ENCODE peak calls at places on chromosomes 6 and 20, in four cellular contexts. E is OCI-LY7, T is GM23248, S is MM.1S. U is an unnamed sample. For H3K9me3, the result is how much of the 10 kb centered on the place peaks cover.

GRCh38 chr6:52640170-52640569 is 30.7 kb upstream of the TMEM14A start:
- DNase-seq in S (no peak), T (peak), E (no peak), U (no peak)

GRCh38 chr6:158328446-158328845 is 16.2 kb downstream of the TULP4 start:
- DNase-seq in T (no peak), S (no peak), E (no peak), U (no peak)

GRCh38 chr20:48786916-48787676 is 40.7 kb downstream of the PREX1 start:
- DNase-seq in T (no peak), E (no peak), S (no peak), U (no peak)

GRCh38 chr6:20198764-20199174 is 13.5 kb downstream of the MBOAT1 start:
- DNase-seq in E (no peak), T (no peak), S (no peak), U (peak)

GRCh38 chr6:98657764-98658163 is 176.6 kb upstream of the POU3F2 start:
- DNase-seq in T (peak), S (peak), E (peak), U (peak)

GRCh38 chr6:143872211-143872610 is 7.9 kb downstream of the ZC2HC1B start:
- DNase-seq in S (peak), T (peak), E (no peak), U (no peak)

GRCh38 chr6:30329331-30329730 is 2.6 kb downstream of the TRIM39 start:
- DNase-seq in T (no peak), S (no peak), E (no peak), U (no peak)

GRCh38 chr20:53321596-53321995 is 272.0 kb downstream of the ZNF217 start:
- DNase-seq in S (no peak), T (peak), E (peak), U (no peak)

GRCh38 chr6:17574871-17575560 is 25.1 kb upstream of the FAM8A1 start:
- DNase-seq in E (no peak), S (no peak), T (peak), U (no peak)

GRCh38 chr6:37684801-37685200 is 12.9 kb downstream of the MDGA1 start:
- DNase-seq in E (no peak), S (no peak), T (peak), U (no peak)

GRCh38 chr6:63643862-63644261 is 8.3 kb downstream of the PHF3 start:
- DNase-seq in T (peak), E (peak), S (peak), U (peak)

GRCh38 chr20:62313021-62313420 is 10.2 kb downstream of the ADRM1 start:
- DNase-seq in T (no peak), E (no peak), S (no peak), U (no peak)

GRCh38 chr20:55057779-55058415 is 582.5 kb downstream of the DOK5 start:
- DNase-seq in E (no peak), S (peak), T (no peak), U (no peak)

GRCh38 chr6:51411726-51412125 is 593.1 kb downstream of the TFAP2B start:
- DNase-seq in E (no peak), S (no peak), T (no peak), U (no peak)

GRCh38 chr6:137043710-137044365 is 927 bp downstream of the IL20RA start:
- DNase-seq in S (peak), T (peak), E (no peak), U (peak)

GRCh38 chr20:22438926-22439325 is 145.4 kb downstream of the FOXA2 start:
- DNase-seq in S (no peak), E (no peak), T (peak), U (no peak)

GRCh38 chr20:39800548-39800947 is 838.4 kb downstream of the DHX35 start:
- DNase-seq in S (peak), T (peak), E (no peak), U (no peak)

GRCh38 chr20:39795401-39796272 is 833.5 kb downstream of the DHX35 start:
- DNase-seq in E (no peak), S (no peak), T (peak), U (no peak)

GRCh38 chr20:39800111-39800510 is 838.0 kb downstream of the DHX35 start:
- DNase-seq in S (no peak), E (no peak), T (peak), U (no peak)

GRCh38 chr20:39799366-39799965 is 837.3 kb downstream of the DHX35 start:
- DNase-seq in E (no peak), T (peak), S (no peak), U (no peak)
- H3K27ac ChIP-seq in E (no peak), T (peak), S (no peak), U (no peak)

GRCh38 chr6:132765560-132765959 is 7.9 kb upstream of the VNN2 start:
- DNase-seq in S (no peak), E (no peak), T (no peak), U (no peak)

GRCh38 chr6:132763269-132763668 is 5.6 kb upstream of the VNN2 start:
- DNase-seq in T (peak), S (peak), E (peak), U (no peak)

GRCh38 chr6:132768051-132768517 is 10.4 kb upstream of the VNN2 start:
- DNase-seq in E (peak), T (peak), S (no peak), U (peak)

GRCh38 chr6:132760256-132760655 is 2.6 kb upstream of the VNN2 start:
- DNase-seq in S (no peak), E (peak), T (no peak), U (no peak)

DNA sequence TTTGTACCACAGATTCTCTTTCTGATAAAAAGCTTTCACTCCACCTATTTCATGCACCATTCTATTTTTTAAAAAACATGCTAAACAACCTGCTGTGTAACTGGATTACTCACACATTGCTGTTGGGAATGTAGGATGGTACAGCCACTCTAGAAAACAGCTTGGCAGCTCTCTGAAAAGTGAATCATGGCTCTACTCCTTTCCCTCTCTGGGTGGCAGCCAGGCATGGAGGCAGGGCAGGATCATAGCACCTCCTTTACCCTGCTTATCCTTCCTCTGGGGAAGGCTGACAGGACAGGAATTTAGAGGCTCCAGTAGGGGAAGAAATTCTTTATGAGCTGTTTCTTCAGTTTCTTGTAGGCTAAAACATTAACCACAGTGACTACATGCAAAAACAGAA is 6.7 kb upstream of the VNN2 start:
- DNase-seq in T (peak), E (no peak), S (no peak), U (peak)
- TF ChIP-seq EZH2phosphoT487 in T (no peak), E (no peak), S (no peak), U (no peak)

GRCh38 chr6:134593442-134593841 is 275.5 kb upstream of the SGK1 start:
- DNase-seq in S (no peak), T (no peak), E (no peak), U (no peak)
- H3K9me3 ChIP-seq in S (under half), T (under half), E (under half), U (under half)

GRCh38 chr6:14109411-14109826 is 8.2 kb upstream of the CD83 start:
- DNase-seq in S (no peak), E (no peak), T (no peak), U (no peak)
- H3K27ac ChIP-seq in S (no peak), E (peak), T (no peak), U (no peak)

GRCh38 chr20:64111841-64112641 is 4.7 kb upstream of the NPBWR2 start:
- DNase-seq in E (no peak), S (no peak), T (no peak), U (no peak)
- TF ChIP-seq EZH2phosphoT487 in E (no peak), S (no peak), T (no peak), U (no peak)

U was measured in hepatocyte.